ENCODE peak calls at places on chromosomes 4 and X, in five cellular contexts. V, B, I, G and U are unnamed samples.
A peak's percentile ranks its signal among the peaks of the same experiment; 100 is the strongest.

GRCh38 chr4:80207172-80207583 is 9.9 kb downstream of the PRDM8 start:
- DNase-seq in V (no peak), B (no peak), G (no peak), I (no peak), U (no peak)

GRCh38 chr4:187576751-187577150 is 418.8 kb upstream of the ZFP42 start:
- DNase-seq in I (no peak), G (peak; percentile 18), V (no peak), B (no peak), U (no peak)

GRCh38 chrX:2446815-2447214 is 54.0 kb downstream of the DHRSX start:
- DNase-seq in G (no peak), I (no peak), V (no peak), B (no peak), U (no peak)

GRCh38 chr4:88900432-88900831 is 156.6 kb downstream of the FAM13A start:
- DNase-seq in G (no peak), V (no peak), I (no peak), B (no peak), U (no peak)

GRCh38 chr4:39446842-39447573 is 11.7 kb downstream of the RPL9 start:
- DNase-seq in I (peak; percentile 78), B (no peak), V (peak; percentile 87), G (no peak), U (peak; percentile 81)

GRCh38 chr4:136002316-136002715 is 1530.0 kb downstream of the PCDH18 start:
- DNase-seq in I (no peak), B (no peak), G (no peak), V (no peak), U (no peak)

GRCh38 chr4:185488650-185489049 is 17.1 kb upstream of the CCDC110 start:
- DNase-seq in I (no peak), G (no peak), V (no peak), B (no peak), U (no peak)

GRCh38 chr4:15495621-15496020 is 25.9 kb downstream of the CC2D2A start:
- DNase-seq in G (no peak), B (peak; percentile 8), I (no peak), V (no peak), U (no peak)

GRCh38 chrX:40971736-40972135 is 113.5 kb upstream of the USP9X start:
- DNase-seq in V (no peak), B (no peak), G (no peak), I (no peak), U (no peak)

GRCh38 chrX:37955273-37955672 is 51.1 kb upstream of the SYTL5 start:
- DNase-seq in G (no peak), B (no peak), I (no peak), V (no peak), U (no peak)

GRCh38 chrX:56728321-56728720 is 722 bp upstream of the NBDY start:
- DNase-seq in I (no peak), B (no peak), V (no peak), G (no peak), U (no peak)

GRCh38 chr4:77432702-77433101 is 172.9 kb upstream of the CXCL13 start:
- DNase-seq in G (no peak), I (no peak), B (no peak), V (no peak), U (no peak)

GRCh38 chrX:119726900-119727555 is 31.4 kb upstream of the SOWAHD start:
- DNase-seq in B (no peak), G (no peak), V (no peak), I (no peak), U (no peak)

GRCh38 chrX:72714471-72714916 is 388 bp upstream of the PHKA1 start:
- DNase-seq in V (peak; percentile 89), G (peak; percentile 66), B (peak; percentile 92), I (peak; percentile 68), U (peak; percentile 54)

GRCh38 chr4:1413687-1414479 is 7.6 kb upstream of the NKX1-1 start:
- DNase-seq in V (peak; percentile 9), I (peak; percentile 8), G (peak; percentile 34), B (no peak), U (no peak)

GRCh38 chrX:15173411-15173810 is 96.5 kb downstream of the ASB9 start:
- DNase-seq in V (no peak), G (no peak), B (no peak), I (no peak), U (no peak)

GRCh38 chr4:127975121-127975770 is 10.0 kb downstream of the ABHD18 start:
- DNase-seq in G (no peak), V (no peak), B (no peak), I (no peak), U (no peak)

GRCh38 chr4:94032754-94033153 is 174.9 kb upstream of the SMARCAD1 start:
- DNase-seq in G (peak; percentile 46), B (no peak), I (no peak), V (no peak), U (no peak)

GRCh38 chrX:50747471-50747900 is 66.5 kb downstream of the SHROOM4 start:
- DNase-seq in V (no peak), I (no peak), G (peak; percentile 10), B (no peak), U (no peak)

GRCh38 chrX:110284159-110284558 is 33.7 kb downstream of the AMMECR1 start:
- DNase-seq in G (no peak), I (no peak), V (no peak), B (no peak), U (no peak)

GRCh38 chr4:6308890-6309643 is 39.4 kb downstream of the WFS1 start:
- DNase-seq in G (peak; percentile 84), V (no peak), B (no peak), I (peak; percentile 34), U (no peak)

GRCh38 chr4:188127157-188127874 is 11.9 kb upstream of the TRIML1 start:
- DNase-seq in V (no peak), G (no peak), B (no peak), I (no peak), U (no peak)

GRCh38 chrX:39613997-39614679 is 483.6 kb downstream of the BCOR start:
- DNase-seq in V (no peak), G (peak; percentile 59), B (no peak), I (no peak), U (peak; percentile 19)

GRCh38 chr4:182628540-182628939 is 288.6 kb downstream of the DCTD start:
- DNase-seq in V (no peak), G (no peak), I (no peak), B (no peak), U (no peak)

GRCh38 chr4:5656415-5656814 is 51.9 kb downstream of the EVC2 start:
- DNase-seq in I (no peak), G (no peak), B (no peak), V (no peak), U (no peak)

GRCh38 chrX:29024813-29025342 is 437.6 kb downstream of the IL1RAPL1 start:
- DNase-seq in V (no peak), B (no peak), G (no peak), I (no peak), U (no peak)

GRCh38 chrX:23980063-23980462 is 46.9 kb downstream of the KLHL15 start:
- DNase-seq in B (no peak), V (no peak), G (no peak), I (no peak), U (no peak)

GRCh38 chrX:120736989-120737388 is 107.1 kb upstream of the C1GALT1C1 start:
- DNase-seq in V (no peak), B (no peak), I (no peak), G (no peak), U (no peak)

GRCh38 chr4:173185832-173186545 is 17.4 kb downstream of the GALNT7 start:
- DNase-seq in V (no peak), I (no peak), B (no peak), G (no peak), U (no peak)

GRCh38 chr4:186886759-186887158 is 163.1 kb upstream of the FAT1 start:
- DNase-seq in G (no peak), B (peak; percentile 24), V (no peak), I (no peak), U (no peak)

GRCh38 chrX:118839334-118839958 is 15.8 kb downstream of the ZCCHC12 start:
- DNase-seq in B (no peak), V (peak; percentile 87), G (peak; percentile 90), I (peak; percentile 72), U (peak; percentile 80)

GRCh38 chr4:21139327-21139726 is 439.1 kb downstream of the PACRGL start:
- DNase-seq in V (no peak), I (no peak), B (no peak), G (no peak), U (no peak)
- H3K9me3 ChIP-seq in V (no peaks in the 10 kb centered on the region), I (no peaks in the 10 kb centered on the region), B (no peaks in the 10 kb centered on the region), G (no peaks in the 10 kb centered on the region), U (no peaks in the 10 kb centered on the region)

GRCh38 chr4:19009886-19010285 is 988.3 kb upstream of the LCORL start:
- DNase-seq in I (no peak), B (no peak), G (no peak), V (no peak), U (no peak)
- TF ChIP-seq POLR2AphosphoS5 in I (no peak), B (no peak), G (no peak), V (no peak), U (no peak)

GRCh38 chr4:138438608-138439007 is 196.5 kb upstream of the SLC7A11 start:
- DNase-seq in G (no peak), V (no peak), B (no peak), I (no peak), U (no peak)
- TF ChIP-seq EP300 in G (no peak), V (no peak), B (no peak), I (no peak), U (no peak)

GRCh38 chrX:80216086-80216485 is 201.5 kb downstream of the TBX22 start:
- DNase-seq in V (no peak), I (no peak), G (no peak), B (no peak), U (no peak)
- H3K9me3 ChIP-seq in V (peaks cover 8% of the 10 kb centered on the region), I (no peaks in the 10 kb centered on the region), G (no peaks in the 10 kb centered on the region), B (peaks cover 7% of the 10 kb centered on the region), U (no peaks in the 10 kb centered on the region)